ENCODE peak calls at places on chromosome 15, in ten cellular contexts. E, I, G, P, M, S, D, C, K and H are unnamed samples.

GRCh38 chr15:38593523-38593922 is 28.9 kb upstream of the RASGRP1 start:
- DNase-seq in G (no peak), D (no peak), M (no peak), K (no peak), P (no peak), E (no peak), C (peak), I (no peak), S (peak), H (no peak)

GRCh38 chr15:48393650-48394049 is 62.4 kb downstream of the DUT start:
- DNase-seq in P (no peak), G (no peak), I (peak), D (no peak), E (no peak), M (no peak), S (peak), C (no peak), K (no peak), H (no peak)

GRCh38 chr15:34436126-34436955 is 1.3 kb downstream of the GOLGA8A start:
- DNase-seq in G (no peak), C (no peak), P (no peak), I (no peak), K (peak), E (no peak), D (no peak), S (peak), M (peak), H (no peak)

GRCh38 chr15:67178569-67179210 is 75.8 kb downstream of the AAGAB start:
- DNase-seq in K (no peak), G (peak), D (peak), C (peak), I (peak), M (no peak), P (no peak), E (peak), S (peak), H (peak)

GRCh38 chr15:82768414-82769081 is 37.3 kb downstream of the FSD2 start:
- DNase-seq in D (no peak), S (no peak), P (no peak), M (no peak), G (no peak), I (no peak), C (no peak), K (no peak), E (no peak), H (no peak)

GRCh38 chr15:45262906-45263456 is 10.9 kb downstream of the SLC28A2 start:
- DNase-seq in D (no peak), E (no peak), G (no peak), I (no peak), C (no peak), S (no peak), K (no peak), M (no peak), P (no peak), H (no peak)

GRCh38 chr15:87031545-87032230 is 952.0 kb downstream of the AGBL1 start:
- DNase-seq in P (no peak), K (no peak), E (no peak), I (no peak), G (no peak), D (no peak), C (no peak), S (no peak), M (no peak), H (no peak)

GRCh38 chr15:40463886-40464545 is 6.8 kb upstream of the CHST14 start:
- DNase-seq in K (no peak), C (no peak), I (no peak), S (no peak), M (no peak), D (no peak), G (no peak), P (no peak), E (no peak), H (no peak)

GRCh38 chr15:85393206-85393605 is 12.8 kb downstream of the AKAP13 start:
- DNase-seq in G (no peak), C (no peak), K (no peak), M (no peak), P (no peak), I (no peak), E (no peak), D (no peak), S (no peak), H (no peak)